ENCODE peak calls at places on chromosomes 2 and 18, in seven cellular contexts. One of them, this sample, is unnamed.

GRCh38 chr18:21183670-21184069 is 58.4 kb upstream of the GREB1L start:
- DNase-seq in activated naive CD4-positive, alpha-beta T cell treated with anti-CD3 and anti-CD28 coated beads for 36 hours: no peak
- DNase-seq in HEK293T: no peak
- DNase-seq in brain microvascular endothelial cell: no peak
- DNase-seq in NCI-H1694 treated with DMSO at 0.1 percent for 48 hours: no peak
- DNase-seq in left colon: no peak
- DNase-seq in fibroblast of pulmonary artery: no peak
- DNase-seq in this sample: no peak

GRCh38 chr2:219344756-219345458 is 12.4 kb upstream of the RESP18 start:
- DNase-seq in activated naive CD4-positive, alpha-beta T cell treated with anti-CD3 and anti-CD28 coated beads for 36 hours: no peak
- DNase-seq in HEK293T: no peak
- DNase-seq in brain microvascular endothelial cell: peak; percentile 41
- DNase-seq in NCI-H1694 treated with DMSO at 0.1 percent for 48 hours: peak; percentile 95
- DNase-seq in left colon: no peak
- DNase-seq in fibroblast of pulmonary artery: peak; percentile 66
- DNase-seq in this sample: peak; percentile 45

GRCh38 chr2:9703701-9704221 is 73.0 kb upstream of the YWHAQ start:
- DNase-seq in activated naive CD4-positive, alpha-beta T cell treated with anti-CD3 and anti-CD28 coated beads for 36 hours: no peak
- DNase-seq in HEK293T: no peak
- DNase-seq in brain microvascular endothelial cell: peak; percentile 66
- DNase-seq in NCI-H1694 treated with DMSO at 0.1 percent for 48 hours: no peak
- DNase-seq in left colon: no peak
- DNase-seq in fibroblast of pulmonary artery: peak; percentile 78
- DNase-seq in this sample: peak; percentile 78

GRCh38 chr2:138827426-138828054 is 47.4 kb upstream of the NXPH2 start:
- DNase-seq in activated naive CD4-positive, alpha-beta T cell treated with anti-CD3 and anti-CD28 coated beads for 36 hours: peak; percentile 30
- DNase-seq in HEK293T: peak; percentile 46
- DNase-seq in brain microvascular endothelial cell: peak; percentile 21
- DNase-seq in NCI-H1694 treated with DMSO at 0.1 percent for 48 hours: peak; percentile 87
- DNase-seq in left colon: no peak
- DNase-seq in fibroblast of pulmonary artery: peak; percentile 81
- DNase-seq in this sample: peak; percentile 66

GRCh38 chr2:163264376-163264775 is 425.8 kb upstream of the KCNH7 start:
- DNase-seq in activated naive CD4-positive, alpha-beta T cell treated with anti-CD3 and anti-CD28 coated beads for 36 hours: no peak
- DNase-seq in HEK293T: no peak
- DNase-seq in brain microvascular endothelial cell: peak; percentile 40
- DNase-seq in NCI-H1694 treated with DMSO at 0.1 percent for 48 hours: no peak
- DNase-seq in left colon: no peak
- DNase-seq in fibroblast of pulmonary artery: peak; percentile 79
- DNase-seq in this sample: peak; percentile 32

GRCh38 chr18:46343940-46344372 is 239.8 kb downstream of the HAUS1 start:
- DNase-seq in activated naive CD4-positive, alpha-beta T cell treated with anti-CD3 and anti-CD28 coated beads for 36 hours: peak; percentile 85
- DNase-seq in HEK293T: no peak
- DNase-seq in brain microvascular endothelial cell: no peak
- DNase-seq in NCI-H1694 treated with DMSO at 0.1 percent for 48 hours: no peak
- DNase-seq in left colon: peak; percentile 37
- DNase-seq in fibroblast of pulmonary artery: no peak
- DNase-seq in this sample: no peak

GRCh38 chr2:106147159-106147558 is 46.9 kb downstream of the UXS1 start:
- DNase-seq in activated naive CD4-positive, alpha-beta T cell treated with anti-CD3 and anti-CD28 coated beads for 36 hours: no peak
- DNase-seq in HEK293T: no peak
- DNase-seq in brain microvascular endothelial cell: no peak
- DNase-seq in NCI-H1694 treated with DMSO at 0.1 percent for 48 hours: no peak
- DNase-seq in left colon: no peak
- DNase-seq in fibroblast of pulmonary artery: peak; percentile 59
- DNase-seq in this sample: peak; percentile 50

GRCh38 chr18:46164920-46165319 is 60.7 kb downstream of the HAUS1 start:
- DNase-seq in activated naive CD4-positive, alpha-beta T cell treated with anti-CD3 and anti-CD28 coated beads for 36 hours: no peak
- DNase-seq in HEK293T: no peak
- DNase-seq in brain microvascular endothelial cell: no peak
- DNase-seq in NCI-H1694 treated with DMSO at 0.1 percent for 48 hours: no peak
- DNase-seq in left colon: no peak
- DNase-seq in fibroblast of pulmonary artery: no peak
- DNase-seq in this sample: no peak

GRCh38 chr2:240707046-240707756 is 15.5 kb downstream of the AQP12A start:
- DNase-seq in activated naive CD4-positive, alpha-beta T cell treated with anti-CD3 and anti-CD28 coated beads for 36 hours: no peak
- DNase-seq in HEK293T: no peak
- DNase-seq in brain microvascular endothelial cell: no peak
- DNase-seq in NCI-H1694 treated with DMSO at 0.1 percent for 48 hours: no peak
- DNase-seq in left colon: no peak
- DNase-seq in fibroblast of pulmonary artery: no peak
- DNase-seq in this sample: no peak

GRCh38 chr18:54958711-54959625 is at the start of gene CCDC68:
- DNase-seq in activated naive CD4-positive, alpha-beta T cell treated with anti-CD3 and anti-CD28 coated beads for 36 hours: no peak
- DNase-seq in HEK293T: peak; percentile 56
- DNase-seq in brain microvascular endothelial cell: no peak
- DNase-seq in NCI-H1694 treated with DMSO at 0.1 percent for 48 hours: no peak
- DNase-seq in left colon: peak; percentile 82
- DNase-seq in fibroblast of pulmonary artery: peak; percentile 59
- DNase-seq in this sample: no peak

GRCh38 chr2:201465524-201465971 is 14.0 kb downstream of the STRADB start:
- DNase-seq in activated naive CD4-positive, alpha-beta T cell treated with anti-CD3 and anti-CD28 coated beads for 36 hours: no peak
- DNase-seq in HEK293T: no peak
- DNase-seq in brain microvascular endothelial cell: peak; percentile 11
- DNase-seq in NCI-H1694 treated with DMSO at 0.1 percent for 48 hours: no peak
- DNase-seq in left colon: peak; percentile 38
- DNase-seq in fibroblast of pulmonary artery: no peak
- DNase-seq in this sample: peak; percentile 29

GRCh38 chr2:191508738-191509137 is 169.2 kb upstream of the NABP1 start:
- DNase-seq in activated naive CD4-positive, alpha-beta T cell treated with anti-CD3 and anti-CD28 coated beads for 36 hours: no peak
- DNase-seq in HEK293T: peak; percentile 28
- DNase-seq in brain microvascular endothelial cell: no peak
- DNase-seq in NCI-H1694 treated with DMSO at 0.1 percent for 48 hours: no peak
- DNase-seq in left colon: no peak
- DNase-seq in fibroblast of pulmonary artery: no peak
- DNase-seq in this sample: no peak

GRCh38 chr2:163132850-163133249 is 294.3 kb upstream of the KCNH7 start:
- DNase-seq in activated naive CD4-positive, alpha-beta T cell treated with anti-CD3 and anti-CD28 coated beads for 36 hours: no peak
- DNase-seq in HEK293T: peak; percentile 4
- DNase-seq in brain microvascular endothelial cell: no peak
- DNase-seq in NCI-H1694 treated with DMSO at 0.1 percent for 48 hours: peak; percentile 79
- DNase-seq in left colon: no peak
- DNase-seq in fibroblast of pulmonary artery: peak; percentile 29
- DNase-seq in this sample: peak; percentile 35

GRCh38 chr2:229945975-229946374 is 23.7 kb downstream of the FBXO36 start:
- DNase-seq in activated naive CD4-positive, alpha-beta T cell treated with anti-CD3 and anti-CD28 coated beads for 36 hours: no peak
- DNase-seq in HEK293T: no peak
- DNase-seq in brain microvascular endothelial cell: no peak
- DNase-seq in NCI-H1694 treated with DMSO at 0.1 percent for 48 hours: no peak
- DNase-seq in left colon: no peak
- DNase-seq in fibroblast of pulmonary artery: no peak
- DNase-seq in this sample: no peak

GRCh38 chr2:230942920-230943896 is 18.2 kb upstream of the GPR55 start:
- DNase-seq in activated naive CD4-positive, alpha-beta T cell treated with anti-CD3 and anti-CD28 coated beads for 36 hours: peak; percentile 58
- DNase-seq in HEK293T: no peak
- DNase-seq in brain microvascular endothelial cell: no peak
- DNase-seq in NCI-H1694 treated with DMSO at 0.1 percent for 48 hours: no peak
- DNase-seq in left colon: no peak
- DNase-seq in fibroblast of pulmonary artery: no peak
- DNase-seq in this sample: peak; percentile 24

GRCh38 chr2:134338180-134338579 is 84.3 kb downstream of the MGAT5 start:
- DNase-seq in activated naive CD4-positive, alpha-beta T cell treated with anti-CD3 and anti-CD28 coated beads for 36 hours: no peak
- DNase-seq in HEK293T: no peak
- DNase-seq in brain microvascular endothelial cell: no peak
- DNase-seq in NCI-H1694 treated with DMSO at 0.1 percent for 48 hours: no peak
- DNase-seq in left colon: no peak
- DNase-seq in fibroblast of pulmonary artery: no peak
- DNase-seq in this sample: no peak

This sample was measured in astrocyte of the spinal cord.